ENCODE peak calls at places on chromosome 11, in eight cellular contexts. Y is kidney; H is GM12864; V is GM23338; E is choroid plexus epithelial cell; K is tibial artery; D is CD8-positive, alpha-beta T cell; M is K562. C is an unnamed sample.

GRCh38 chr11:12149672-12150225 is 39.4 kb downstream of the MICAL2 start:
- DNase-seq in Y (no peak), H (peak), V (no peak), E (no peak), K (no peak), D (no peak), M (peak), C (no peak)

GRCh38 chr11:11215944-11216343 is 137.1 kb downstream of the CSNK2A3 start:
- DNase-seq in Y (no peak), H (no peak), V (no peak), E (no peak), K (no peak), D (no peak), M (no peak), C (no peak)

GRCh38 chr11:61698173-61698965 is 18.2 kb downstream of the DAGLA start:
- DNase-seq in Y (peak), H (no peak), V (no peak), E (no peak), K (no peak), D (no peak), M (no peak), C (no peak)

GRCh38 chr11:44638032-44638431 is 72.6 kb downstream of the CD82 start:
- DNase-seq in Y (no peak), H (no peak), V (no peak), E (no peak), K (peak), D (no peak), M (no peak), C (no peak)

GRCh38 chr11:63536669-63537292 is at the start of gene PLAAT4:
- DNase-seq in Y (no peak), H (no peak), V (no peak), E (peak), K (peak), D (peak), M (peak), C (peak)

GRCh38 chr11:64313491-64314145 is 3.7 kb downstream of the TRMT112 start:
- DNase-seq in Y (peak), H (no peak), V (no peak), E (no peak), K (peak), D (no peak), M (no peak), C (no peak)

GRCh38 chr11:75635009-75635909 is 33.6 kb downstream of the MAP6 start:
- DNase-seq in Y (peak), H (no peak), V (peak), E (peak), K (no peak), D (no peak), M (no peak), C (peak)

GRCh38 chr11:48091426-48092102 is 111.2 kb downstream of the PTPRJ start:
- DNase-seq in Y (no peak), H (no peak), V (no peak), E (no peak), K (no peak), D (peak), M (no peak), C (no peak)

GRCh38 chr11:72781063-72781312 is 12.9 kb downstream of the STARD10 start:
- DNase-seq in Y (no peak), H (no peak), V (peak), E (no peak), K (no peak), D (no peak), M (no peak), C (no peak)

GRCh38 chr11:13405220-13405619 is 57.8 kb downstream of the BTBD10 start:
- DNase-seq in Y (no peak), H (no peak), V (no peak), E (no peak), K (no peak), D (no peak), M (no peak), C (no peak)

GRCh38 chr11:128871165-128871564 is 4.1 kb upstream of the KCNJ1 start:
- DNase-seq in Y (no peak), H (no peak), V (peak), E (no peak), K (no peak), D (no peak), M (no peak), C (no peak)

GRCh38 chr11:65043881-65044501 is 3.0 kb downstream of the SAC3D1 start:
- DNase-seq in Y (no peak), H (no peak), V (no peak), E (no peak), K (peak), D (no peak), M (no peak), C (peak)

GRCh38 chr11:126079640-126080205 is 17.1 kb upstream of the CDON start:
- DNase-seq in Y (no peak), H (no peak), V (peak), E (no peak), K (no peak), D (no peak), M (no peak), C (no peak)

GRCh38 chr11:134545521-134545920 is 133.5 kb upstream of the B3GAT1 start:
- DNase-seq in Y (no peak), H (no peak), V (no peak), E (no peak), K (no peak), D (no peak), M (no peak), C (no peak)

GRCh38 chr11:71488086-71488967 is 35.3 kb downstream of the NADSYN1 start:
- DNase-seq in Y (no peak), H (no peak), V (peak), E (peak), K (no peak), D (no peak), M (peak), C (peak)

DNA sequence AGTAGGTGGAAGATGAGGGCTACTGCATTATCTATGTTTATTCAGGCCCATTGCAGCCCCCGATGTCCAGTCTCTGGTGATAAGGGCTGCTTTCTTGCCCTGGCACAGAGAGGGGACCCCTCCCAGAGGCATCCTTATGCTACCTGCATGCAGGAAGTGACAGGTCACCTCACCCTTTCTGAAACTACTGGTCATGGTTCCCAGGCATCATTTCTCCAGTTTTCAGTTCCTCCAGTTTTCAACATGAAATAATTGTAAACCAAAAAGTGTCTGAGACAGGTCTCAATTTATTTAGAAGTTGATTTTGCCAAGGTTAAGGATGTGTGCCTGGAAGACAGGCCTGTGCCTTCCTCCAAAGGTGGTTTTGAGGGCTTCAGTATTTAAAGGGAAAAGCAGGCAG is 57.0 kb downstream of the CTTN start:
- DNase-seq in Y (no peak), H (no peak), V (no peak), E (no peak), K (no peak), D (no peak), M (no peak), C (no peak)
- H3K4me3 ChIP-seq in Y (no peak), H (no peak), V (no peak), E (no peak), K (no peak), D (no peak), M (no peak), C (no peak)

GRCh38 chr11:27720277-27720830 is 20.1 kb upstream of the BDNF start:
- DNase-seq in Y (no peak), H (no peak), V (peak), E (peak), K (no peak), D (no peak), M (peak), C (peak)
- TF ChIP-seq CTCF in Y (no peak), H (no peak), V (peak), E (peak), K (no peak), D (no peak), M (no peak), C (peak)

GRCh38 chr11:16946477-16947282 is 67.5 kb downstream of the PLEKHA7 start:
- DNase-seq in Y (no peak), H (peak), V (peak), E (no peak), K (no peak), D (no peak), M (no peak), C (no peak)
- H3K4me3 ChIP-seq in Y (no peak), H (no peak), V (no peak), E (no peak), K (no peak), D (no peak), M (no peak), C (no peak)

DNA sequence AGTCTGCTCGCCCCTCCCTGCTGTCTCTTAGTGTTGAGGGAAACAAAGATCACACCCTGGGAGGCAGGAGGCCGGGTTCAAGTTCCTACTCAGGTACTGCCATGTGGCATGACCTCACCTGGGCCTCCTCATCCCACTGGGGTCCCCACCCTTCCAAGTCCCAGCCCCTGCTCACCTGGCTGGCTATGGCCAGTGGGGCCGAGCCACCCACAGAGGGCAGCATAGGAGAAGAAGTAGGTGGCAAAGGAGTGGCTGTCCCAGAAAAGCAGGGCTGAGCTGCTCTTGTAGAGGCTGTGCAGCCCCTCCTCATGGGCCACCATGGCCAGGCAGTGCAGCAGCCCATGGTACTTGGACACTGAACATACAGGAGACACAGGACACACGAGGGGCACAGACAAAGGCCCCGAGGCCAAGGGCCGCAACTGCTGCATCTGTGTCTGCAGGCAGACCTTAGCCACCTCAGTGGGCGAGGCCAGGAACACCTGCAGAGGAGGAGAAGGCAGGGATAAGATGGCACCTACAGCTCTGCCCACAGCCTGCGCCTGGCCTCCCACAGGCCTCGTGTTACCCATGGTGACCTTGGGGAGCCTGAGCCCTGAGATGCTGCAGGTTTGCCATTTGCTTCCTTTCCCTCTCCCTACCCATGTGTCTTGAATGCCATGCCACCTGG is 50.6 kb upstream of the MPEG1 start:
- DNase-seq in Y (peak), H (no peak), V (peak), E (no peak), K (no peak), D (no peak), M (no peak), C (no peak)
- TF ChIP-seq CTCF in Y (peak), H (peak), V (peak), E (no peak), K (no peak), D (no peak), M (peak), C (no peak)

GRCh38 chr11:121575963-121576290 is 123.2 kb upstream of the SORL1-AS1 start:
- DNase-seq in Y (no peak), H (no peak), V (no peak), E (no peak), K (no peak), D (no peak), M (no peak), C (no peak)
- H3K4me3 ChIP-seq in Y (no peak), H (no peak), V (no peak), E (no peak), K (no peak), D (no peak), M (no peak), C (no peak)

GRCh38 chr11:77101043-77101537 is 1.6 kb upstream of the OMP start:
- DNase-seq in Y (no peak), H (no peak), V (peak), E (peak), K (no peak), D (no peak), M (peak), C (peak)
- TF ChIP-seq CTCF in Y (no peak), H (peak), V (peak), E (peak), K (no peak), D (no peak), M (peak), C (peak)

DNA sequence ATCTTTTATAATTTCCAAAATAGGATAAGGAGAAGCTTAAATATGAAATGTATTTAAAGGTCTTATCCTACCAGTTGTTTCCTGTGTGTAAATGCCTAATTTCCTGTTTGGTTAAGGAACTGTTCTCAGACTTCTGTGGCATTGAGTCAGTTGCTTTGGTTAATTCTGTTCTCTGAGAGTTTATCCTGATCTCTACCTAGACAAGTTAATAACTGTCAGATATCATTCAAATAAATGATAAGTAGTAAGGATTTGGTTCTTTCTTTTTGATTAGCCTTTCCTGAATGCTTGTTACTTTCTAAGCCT is 39.5 kb downstream of the CTNND1 start:
- DNase-seq in Y (no peak), H (no peak), V (no peak), E (no peak), K (no peak), D (no peak), M (no peak), C (no peak)
- H3K4me3 ChIP-seq in Y (no peak), H (no peak), V (no peak), E (no peak), K (no peak), D (no peak), M (no peak), C (no peak)